ENCODE peak calls at places on chromosomes 5 and 9, in four cellular contexts. O is COR-L47; C is activated CD4-positive, alpha-beta T cell treated with anti-CD3 and anti-CD28 coated beads for 48 hours; F is SW 1271. P is an unnamed sample.

GRCh38 chr9:84953797-84954695 is 284.5 kb downstream of the NTRK2 start:
- DNase-seq in O (peak; percentile 54), F (no peak), C (peak; percentile 72), P (peak; percentile 52)

GRCh38 chr9:137067860-137068538 is 2.4 kb downstream of the SAPCD2 start:
- DNase-seq in F (peak; percentile 50), O (peak; percentile 83), C (peak; percentile 90), P (peak; percentile 90)

GRCh38 chr9:32581512-32582143 is 8.7 kb upstream of the NDUFB6 start:
- DNase-seq in F (no peak), C (peak; percentile 32), O (peak; percentile 54), P (peak; percentile 52)

GRCh38 chr5:63255609-63256008 is 677.0 kb downstream of the LRRC70 start:
- DNase-seq in O (no peak), F (no peak), C (no peak), P (no peak)

GRCh38 chr9:121620777-121621437 is 30.5 kb upstream of the DAB2IP start:
- DNase-seq in O (peak; percentile 35), C (no peak), F (no peak), P (peak; percentile 39)

GRCh38 chr5:52469835-52470234 is 317.9 kb upstream of the ITGA1 start:
- DNase-seq in C (no peak), F (no peak), O (no peak), P (no peak)

GRCh38 chr5:72467421-72467820 is 39.8 kb downstream of the ZNF366 start:
- DNase-seq in F (no peak), C (no peak), O (no peak), P (peak; percentile 68)

GRCh38 chr9:129773262-129774048 is 20.6 kb upstream of the PTGES start:
- DNase-seq in C (no peak), F (no peak), O (no peak), P (peak; percentile 97)

GRCh38 chr5:79712741-79713140 is 23.1 kb downstream of the CMYA5 start:
- DNase-seq in F (no peak), O (no peak), C (no peak), P (no peak)